ENCODE peak calls at places on chromosomes 11 and 22, in nine cellular contexts. One of them, this sample, is unnamed.

GRCh38 chr11:10233581-10233980 is 60.4 kb downstream of the SBF2 start:
- ATAC-seq in foreskin keratinocyte: peak; percentile 82
- ATAC-seq in RWPE2: peak; percentile 94
- ATAC-seq in natural killer cell: no peak
- ATAC-seq in Right ventricle myocardium inferior: no peak
- ATAC-seq in left ventricle myocardium superior: no peak
- ATAC-seq in A549: no peak
- ATAC-seq in heart left ventricle: no peak
- ATAC-seq in activated CD8-positive, alpha-beta memory T cell treated with anti-CD3 and anti-CD28 coated beads, Interleukin-2, amount 10 ng/mL, durations not matched to agents 7 days and 5 days: no peak
- ATAC-seq in this sample: no peak

GRCh38 chr22:27726726-27727449 is 74.7 kb downstream of the MN1 start:
- ATAC-seq in natural killer cell: no peak
- ATAC-seq in activated CD8-positive, alpha-beta memory T cell treated with anti-CD3 and anti-CD28 coated beads, Interleukin-2, amount 10 ng/mL, durations not matched to agents 7 days and 5 days: no peak
- ATAC-seq in RWPE2: peak; percentile 86
- ATAC-seq in left ventricle myocardium superior: peak; percentile 96
- ATAC-seq in foreskin keratinocyte: peak; percentile 82
- ATAC-seq in heart left ventricle: peak; percentile 96
- ATAC-seq in A549: peak; percentile 87
- ATAC-seq in Right ventricle myocardium inferior: peak; percentile 93
- ATAC-seq in this sample: peak; percentile 94

GRCh38 chr11:32566527-32566926 is 17.1 kb upstream of the EIF3M start:
- ATAC-seq in heart left ventricle: no peak
- ATAC-seq in left ventricle myocardium superior: no peak
- ATAC-seq in RWPE2: no peak
- ATAC-seq in natural killer cell: no peak
- ATAC-seq in A549: no peak
- ATAC-seq in Right ventricle myocardium inferior: no peak
- ATAC-seq in foreskin keratinocyte: no peak
- ATAC-seq in activated CD8-positive, alpha-beta memory T cell treated with anti-CD3 and anti-CD28 coated beads, Interleukin-2, amount 10 ng/mL, durations not matched to agents 7 days and 5 days: peak; percentile 51
- ATAC-seq in this sample: no peak

GRCh38 chr11:32358729-32359128 is 76.6 kb downstream of the WT1 start:
- ATAC-seq in left ventricle myocardium superior: no peak
- ATAC-seq in RWPE2: no peak
- ATAC-seq in activated CD8-positive, alpha-beta memory T cell treated with anti-CD3 and anti-CD28 coated beads, Interleukin-2, amount 10 ng/mL, durations not matched to agents 7 days and 5 days: no peak
- ATAC-seq in natural killer cell: no peak
- ATAC-seq in foreskin keratinocyte: no peak
- ATAC-seq in heart left ventricle: no peak
- ATAC-seq in A549: no peak
- ATAC-seq in Right ventricle myocardium inferior: no peak
- ATAC-seq in this sample: no peak

GRCh38 chr11:127073621-127074020 is 73.1 kb upstream of the KIRREL3 start:
- ATAC-seq in Right ventricle myocardium inferior: no peak
- ATAC-seq in foreskin keratinocyte: no peak
- ATAC-seq in left ventricle myocardium superior: no peak
- ATAC-seq in natural killer cell: no peak
- ATAC-seq in RWPE2: no peak
- ATAC-seq in A549: peak; percentile 49
- ATAC-seq in activated CD8-positive, alpha-beta memory T cell treated with anti-CD3 and anti-CD28 coated beads, Interleukin-2, amount 10 ng/mL, durations not matched to agents 7 days and 5 days: no peak
- ATAC-seq in heart left ventricle: no peak
- ATAC-seq in this sample: no peak

GRCh38 chr11:2558861-2559526 is 114.2 kb downstream of the KCNQ1 start:
- ATAC-seq in foreskin keratinocyte: no peak
- ATAC-seq in Right ventricle myocardium inferior: no peak
- ATAC-seq in left ventricle myocardium superior: no peak
- ATAC-seq in activated CD8-positive, alpha-beta memory T cell treated with anti-CD3 and anti-CD28 coated beads, Interleukin-2, amount 10 ng/mL, durations not matched to agents 7 days and 5 days: no peak
- ATAC-seq in A549: no peak
- ATAC-seq in RWPE2: no peak
- ATAC-seq in natural killer cell: no peak
- ATAC-seq in heart left ventricle: no peak
- ATAC-seq in this sample: no peak

GRCh38 chr11:6481924-6482275 is 599 bp downstream of the TIMM10B start:
- ATAC-seq in activated CD8-positive, alpha-beta memory T cell treated with anti-CD3 and anti-CD28 coated beads, Interleukin-2, amount 10 ng/mL, durations not matched to agents 7 days and 5 days: peak; percentile 2
- ATAC-seq in RWPE2: peak; percentile 16
- ATAC-seq in natural killer cell: no peak
- ATAC-seq in Right ventricle myocardium inferior: peak; percentile 4
- ATAC-seq in heart left ventricle: no peak
- ATAC-seq in A549: peak; percentile 47
- ATAC-seq in left ventricle myocardium superior: no peak
- ATAC-seq in foreskin keratinocyte: peak; percentile 18
- ATAC-seq in this sample: peak; percentile 32

GRCh38 chr11:69156673-69157155 is 979 bp downstream of the SMIM38 start:
- ATAC-seq in natural killer cell: no peak
- ATAC-seq in left ventricle myocardium superior: peak; percentile 21
- ATAC-seq in activated CD8-positive, alpha-beta memory T cell treated with anti-CD3 and anti-CD28 coated beads, Interleukin-2, amount 10 ng/mL, durations not matched to agents 7 days and 5 days: no peak
- ATAC-seq in Right ventricle myocardium inferior: no peak
- ATAC-seq in RWPE2: no peak
- ATAC-seq in A549: peak; percentile 42
- ATAC-seq in heart left ventricle: peak; percentile 33
- ATAC-seq in foreskin keratinocyte: no peak
- ATAC-seq in this sample: peak; percentile 69

GRCh38 chr11:116842909-116843308 is 5.5 kb upstream of the APOA1 start:
- ATAC-seq in activated CD8-positive, alpha-beta memory T cell treated with anti-CD3 and anti-CD28 coated beads, Interleukin-2, amount 10 ng/mL, durations not matched to agents 7 days and 5 days: no peak
- ATAC-seq in foreskin keratinocyte: no peak
- ATAC-seq in Right ventricle myocardium inferior: no peak
- ATAC-seq in left ventricle myocardium superior: no peak
- ATAC-seq in heart left ventricle: no peak
- ATAC-seq in A549: no peak
- ATAC-seq in RWPE2: no peak
- ATAC-seq in natural killer cell: no peak
- ATAC-seq in this sample: no peak

GRCh38 chr11:96123301-96123700 is 199.4 kb upstream of the MTMR2 start:
- ATAC-seq in A549: no peak
- ATAC-seq in foreskin keratinocyte: no peak
- ATAC-seq in left ventricle myocardium superior: no peak
- ATAC-seq in heart left ventricle: no peak
- ATAC-seq in RWPE2: no peak
- ATAC-seq in natural killer cell: no peak
- ATAC-seq in Right ventricle myocardium inferior: no peak
- ATAC-seq in activated CD8-positive, alpha-beta memory T cell treated with anti-CD3 and anti-CD28 coated beads, Interleukin-2, amount 10 ng/mL, durations not matched to agents 7 days and 5 days: no peak
- ATAC-seq in this sample: no peak

GRCh38 chr11:134207538-134208239 is 16.1 kb downstream of the NCAPD3 start:
- ATAC-seq in foreskin keratinocyte: peak; percentile 69
- ATAC-seq in Right ventricle myocardium inferior: no peak
- ATAC-seq in activated CD8-positive, alpha-beta memory T cell treated with anti-CD3 and anti-CD28 coated beads, Interleukin-2, amount 10 ng/mL, durations not matched to agents 7 days and 5 days: no peak
- ATAC-seq in A549: peak; percentile 52
- ATAC-seq in natural killer cell: peak; percentile 29
- ATAC-seq in left ventricle myocardium superior: no peak
- ATAC-seq in RWPE2: no peak
- ATAC-seq in heart left ventricle: no peak
- ATAC-seq in this sample: no peak

GRCh38 chr11:14314127-14314526 is 44.9 kb downstream of the RRAS2 start:
- ATAC-seq in heart left ventricle: no peak
- ATAC-seq in Right ventricle myocardium inferior: no peak
- ATAC-seq in natural killer cell: no peak
- ATAC-seq in foreskin keratinocyte: no peak
- ATAC-seq in activated CD8-positive, alpha-beta memory T cell treated with anti-CD3 and anti-CD28 coated beads, Interleukin-2, amount 10 ng/mL, durations not matched to agents 7 days and 5 days: no peak
- ATAC-seq in RWPE2: no peak
- ATAC-seq in left ventricle myocardium superior: no peak
- ATAC-seq in A549: no peak
- ATAC-seq in this sample: no peak

GRCh38 chr11:118859995-118860394 is 23.7 kb upstream of the CXCR5 start:
- ATAC-seq in A549: no peak
- ATAC-seq in Right ventricle myocardium inferior: no peak
- ATAC-seq in foreskin keratinocyte: no peak
- ATAC-seq in activated CD8-positive, alpha-beta memory T cell treated with anti-CD3 and anti-CD28 coated beads, Interleukin-2, amount 10 ng/mL, durations not matched to agents 7 days and 5 days: no peak
- ATAC-seq in heart left ventricle: no peak
- ATAC-seq in natural killer cell: peak; percentile 78
- ATAC-seq in RWPE2: peak; percentile 33
- ATAC-seq in left ventricle myocardium superior: no peak
- ATAC-seq in this sample: peak; percentile 69

GRCh38 chr22:41574847-41575381 is 14.1 kb downstream of the CSDC2 start:
- ATAC-seq in Right ventricle myocardium inferior: peak; percentile 64
- ATAC-seq in activated CD8-positive, alpha-beta memory T cell treated with anti-CD3 and anti-CD28 coated beads, Interleukin-2, amount 10 ng/mL, durations not matched to agents 7 days and 5 days: no peak
- ATAC-seq in heart left ventricle: peak; percentile 51
- ATAC-seq in RWPE2: peak; percentile 4
- ATAC-seq in natural killer cell: no peak
- ATAC-seq in A549: no peak
- ATAC-seq in foreskin keratinocyte: no peak
- ATAC-seq in left ventricle myocardium superior: peak; percentile 61
- ATAC-seq in this sample: no peak

GRCh38 chr11:4040461-4040860 is 54.1 kb upstream of the RRM1 start:
- ATAC-seq in RWPE2: no peak
- ATAC-seq in activated CD8-positive, alpha-beta memory T cell treated with anti-CD3 and anti-CD28 coated beads, Interleukin-2, amount 10 ng/mL, durations not matched to agents 7 days and 5 days: no peak
- ATAC-seq in natural killer cell: no peak
- ATAC-seq in heart left ventricle: no peak
- ATAC-seq in Right ventricle myocardium inferior: no peak
- ATAC-seq in left ventricle myocardium superior: no peak
- ATAC-seq in A549: no peak
- ATAC-seq in foreskin keratinocyte: no peak
- ATAC-seq in this sample: no peak

GRCh38 chr22:22003233-22003632 is 20.6 kb upstream of the TOP3B start:
- ATAC-seq in left ventricle myocardium superior: no peak
- ATAC-seq in foreskin keratinocyte: no peak
- ATAC-seq in A549: no peak
- ATAC-seq in heart left ventricle: no peak
- ATAC-seq in Right ventricle myocardium inferior: no peak
- ATAC-seq in natural killer cell: no peak
- ATAC-seq in activated CD8-positive, alpha-beta memory T cell treated with anti-CD3 and anti-CD28 coated beads, Interleukin-2, amount 10 ng/mL, durations not matched to agents 7 days and 5 days: no peak
- ATAC-seq in RWPE2: no peak
- ATAC-seq in this sample: no peak

GRCh38 chr11:6197466-6198200 is 1.4 kb upstream of the OR52W1 start:
- ATAC-seq in activated CD8-positive, alpha-beta memory T cell treated with anti-CD3 and anti-CD28 coated beads, Interleukin-2, amount 10 ng/mL, durations not matched to agents 7 days and 5 days: no peak
- ATAC-seq in foreskin keratinocyte: peak; percentile 46
- ATAC-seq in left ventricle myocardium superior: no peak
- ATAC-seq in Right ventricle myocardium inferior: no peak
- ATAC-seq in A549: no peak
- ATAC-seq in RWPE2: no peak
- ATAC-seq in heart left ventricle: no peak
- ATAC-seq in natural killer cell: no peak
- ATAC-seq in this sample: no peak

GRCh38 chr22:38398609-38399401 is 56.2 kb downstream of the KCNJ4 start:
- ATAC-seq in natural killer cell: peak; percentile 85
- ATAC-seq in heart left ventricle: peak; percentile 92
- ATAC-seq in activated CD8-positive, alpha-beta memory T cell treated with anti-CD3 and anti-CD28 coated beads, Interleukin-2, amount 10 ng/mL, durations not matched to agents 7 days and 5 days: peak; percentile 80
- ATAC-seq in Right ventricle myocardium inferior: peak; percentile 93
- ATAC-seq in foreskin keratinocyte: peak; percentile 61
- ATAC-seq in left ventricle myocardium superior: peak; percentile 90
- ATAC-seq in RWPE2: peak; percentile 70
- ATAC-seq in A549: peak; percentile 86
- ATAC-seq in this sample: peak; percentile 90

GRCh38 chr22:22856364-22856763 is 31.3 kb upstream of the IGLL5 start:
- ATAC-seq in A549: no peak
- ATAC-seq in left ventricle myocardium superior: no peak
- ATAC-seq in Right ventricle myocardium inferior: no peak
- ATAC-seq in RWPE2: no peak
- ATAC-seq in natural killer cell: no peak
- ATAC-seq in foreskin keratinocyte: no peak
- ATAC-seq in activated CD8-positive, alpha-beta memory T cell treated with anti-CD3 and anti-CD28 coated beads, Interleukin-2, amount 10 ng/mL, durations not matched to agents 7 days and 5 days: no peak
- ATAC-seq in heart left ventricle: no peak
- ATAC-seq in this sample: peak; percentile 16

GRCh38 chr11:119684361-119685072 is 44.5 kb downstream of the NECTIN1 start:
- ATAC-seq in foreskin keratinocyte: peak; percentile 61
- ATAC-seq in heart left ventricle: peak; percentile 21
- ATAC-seq in Right ventricle myocardium inferior: no peak
- ATAC-seq in activated CD8-positive, alpha-beta memory T cell treated with anti-CD3 and anti-CD28 coated beads, Interleukin-2, amount 10 ng/mL, durations not matched to agents 7 days and 5 days: peak; percentile 68
- ATAC-seq in natural killer cell: peak; percentile 77
- ATAC-seq in RWPE2: peak; percentile 85
- ATAC-seq in A549: peak; percentile 56
- ATAC-seq in left ventricle myocardium superior: no peak
- ATAC-seq in this sample: peak; percentile 78

GRCh38 chr11:46668480-46669085 is 31.8 kb downstream of the ARHGAP1 start:
- ATAC-seq in foreskin keratinocyte: no peak
- ATAC-seq in activated CD8-positive, alpha-beta memory T cell treated with anti-CD3 and anti-CD28 coated beads, Interleukin-2, amount 10 ng/mL, durations not matched to agents 7 days and 5 days: no peak
- ATAC-seq in heart left ventricle: no peak
- ATAC-seq in left ventricle myocardium superior: no peak
- ATAC-seq in natural killer cell: no peak
- ATAC-seq in RWPE2: no peak
- ATAC-seq in Right ventricle myocardium inferior: no peak
- ATAC-seq in A549: no peak
- ATAC-seq in this sample: no peak

GRCh38 chr11:88353835-88354496 is 16.4 kb upstream of the CTSC start:
- ATAC-seq in heart left ventricle: no peak
- ATAC-seq in RWPE2: no peak
- ATAC-seq in natural killer cell: peak; percentile 64
- ATAC-seq in foreskin keratinocyte: peak; percentile 14
- ATAC-seq in Right ventricle myocardium inferior: no peak
- ATAC-seq in A549: no peak
- ATAC-seq in activated CD8-positive, alpha-beta memory T cell treated with anti-CD3 and anti-CD28 coated beads, Interleukin-2, amount 10 ng/mL, durations not matched to agents 7 days and 5 days: peak; percentile 64
- ATAC-seq in left ventricle myocardium superior: no peak
- ATAC-seq in this sample: no peak

GRCh38 chr11:29328961-29329441 is 687.8 kb downstream of the KCNA4 start:
- ATAC-seq in activated CD8-positive, alpha-beta memory T cell treated with anti-CD3 and anti-CD28 coated beads, Interleukin-2, amount 10 ng/mL, durations not matched to agents 7 days and 5 days: no peak
- ATAC-seq in A549: peak; percentile 92
- ATAC-seq in foreskin keratinocyte: peak; percentile 98
- ATAC-seq in left ventricle myocardium superior: no peak
- ATAC-seq in natural killer cell: no peak
- ATAC-seq in heart left ventricle: no peak
- ATAC-seq in RWPE2: peak; percentile 99
- ATAC-seq in Right ventricle myocardium inferior: no peak
- ATAC-seq in this sample: no peak

GRCh38 chr11:10459029-10459970 is 4.2 kb downstream of the AMPD3 start:
- ATAC-seq in natural killer cell: peak; percentile 79
- ATAC-seq in heart left ventricle: peak; percentile 40
- ATAC-seq in Right ventricle myocardium inferior: peak; percentile 53
- ATAC-seq in activated CD8-positive, alpha-beta memory T cell treated with anti-CD3 and anti-CD28 coated beads, Interleukin-2, amount 10 ng/mL, durations not matched to agents 7 days and 5 days: peak; percentile 77
- ATAC-seq in RWPE2: no peak
- ATAC-seq in A549: no peak
- ATAC-seq in left ventricle myocardium superior: peak; percentile 43
- ATAC-seq in foreskin keratinocyte: no peak
- ATAC-seq in this sample: no peak

GRCh38 chr11:18676803-18677202 is 21.8 kb upstream of the TMEM86A start:
- ATAC-seq in left ventricle myocardium superior: no peak
- ATAC-seq in RWPE2: peak; percentile 98
- ATAC-seq in A549: no peak
- ATAC-seq in activated CD8-positive, alpha-beta memory T cell treated with anti-CD3 and anti-CD28 coated beads, Interleukin-2, amount 10 ng/mL, durations not matched to agents 7 days and 5 days: no peak
- ATAC-seq in foreskin keratinocyte: peak; percentile 88
- ATAC-seq in Right ventricle myocardium inferior: no peak
- ATAC-seq in heart left ventricle: no peak
- ATAC-seq in natural killer cell: no peak
- ATAC-seq in this sample: peak; percentile 91

GRCh38 chr11:60482361-60482760 is 10.2 kb upstream of the MS4A12 start:
- ATAC-seq in RWPE2: no peak
- ATAC-seq in natural killer cell: no peak
- ATAC-seq in Right ventricle myocardium inferior: no peak
- ATAC-seq in heart left ventricle: peak; percentile 68
- ATAC-seq in activated CD8-positive, alpha-beta memory T cell treated with anti-CD3 and anti-CD28 coated beads, Interleukin-2, amount 10 ng/mL, durations not matched to agents 7 days and 5 days: no peak
- ATAC-seq in A549: no peak
- ATAC-seq in foreskin keratinocyte: no peak
- ATAC-seq in left ventricle myocardium superior: peak; percentile 53
- ATAC-seq in this sample: peak; percentile 55

GRCh38 chr11:61921446-61921845 is 4.1 kb upstream of the RAB3IL1 start:
- ATAC-seq in heart left ventricle: no peak
- ATAC-seq in activated CD8-positive, alpha-beta memory T cell treated with anti-CD3 and anti-CD28 coated beads, Interleukin-2, amount 10 ng/mL, durations not matched to agents 7 days and 5 days: no peak
- ATAC-seq in RWPE2: no peak
- ATAC-seq in Right ventricle myocardium inferior: no peak
- ATAC-seq in left ventricle myocardium superior: no peak
- ATAC-seq in foreskin keratinocyte: no peak
- ATAC-seq in natural killer cell: no peak
- ATAC-seq in A549: no peak
- ATAC-seq in this sample: no peak

GRCh38 chr22:37557321-37558001 is 2.8 kb upstream of the CDC42EP1 start:
- ATAC-seq in heart left ventricle: peak; percentile 65
- ATAC-seq in RWPE2: no peak
- ATAC-seq in foreskin keratinocyte: no peak
- ATAC-seq in Right ventricle myocardium inferior: no peak
- ATAC-seq in left ventricle myocardium superior: peak; percentile 31
- ATAC-seq in A549: no peak
- ATAC-seq in natural killer cell: no peak
- ATAC-seq in activated CD8-positive, alpha-beta memory T cell treated with anti-CD3 and anti-CD28 coated beads, Interleukin-2, amount 10 ng/mL, durations not matched to agents 7 days and 5 days: no peak
- ATAC-seq in this sample: peak; percentile 37

GRCh38 chr11:16292167-16292859 is 64.0 kb downstream of the SOX6 start:
- ATAC-seq in foreskin keratinocyte: no peak
- ATAC-seq in A549: no peak
- ATAC-seq in activated CD8-positive, alpha-beta memory T cell treated with anti-CD3 and anti-CD28 coated beads, Interleukin-2, amount 10 ng/mL, durations not matched to agents 7 days and 5 days: no peak
- ATAC-seq in natural killer cell: no peak
- ATAC-seq in heart left ventricle: peak; percentile 54
- ATAC-seq in RWPE2: no peak
- ATAC-seq in Right ventricle myocardium inferior: peak; percentile 61
- ATAC-seq in left ventricle myocardium superior: peak; percentile 67
- ATAC-seq in this sample: no peak

GRCh38 chr11:127217941-127218615 is 217.5 kb upstream of the KIRREL3 start:
- ATAC-seq in A549: no peak
- ATAC-seq in foreskin keratinocyte: no peak
- ATAC-seq in Right ventricle myocardium inferior: peak; percentile 26
- ATAC-seq in heart left ventricle: no peak
- ATAC-seq in left ventricle myocardium superior: peak; percentile 43
- ATAC-seq in RWPE2: no peak
- ATAC-seq in activated CD8-positive, alpha-beta memory T cell treated with anti-CD3 and anti-CD28 coated beads, Interleukin-2, amount 10 ng/mL, durations not matched to agents 7 days and 5 days: no peak
- ATAC-seq in natural killer cell: no peak
- ATAC-seq in this sample: no peak

GRCh38 chr11:45929486-45930030 is 7.1 kb downstream of the LARGE2 start:
- ATAC-seq in foreskin keratinocyte: peak; percentile 26
- ATAC-seq in natural killer cell: peak; percentile 31
- ATAC-seq in left ventricle myocardium superior: no peak
- ATAC-seq in heart left ventricle: no peak
- ATAC-seq in A549: peak; percentile 41
- ATAC-seq in activated CD8-positive, alpha-beta memory T cell treated with anti-CD3 and anti-CD28 coated beads, Interleukin-2, amount 10 ng/mL, durations not matched to agents 7 days and 5 days: peak; percentile 48
- ATAC-seq in Right ventricle myocardium inferior: no peak
- ATAC-seq in RWPE2: peak; percentile 56
- ATAC-seq in this sample: peak; percentile 1

This sample was measured in esophagus mucosa.